ENCODE peak calls at places on chromosomes 11 and 22, in five cellular contexts. A is lower leg skin, C is IMR-90, K is colonic mucosa, H is astrocyte. J is an unnamed sample.

GRCh38 chr22:41446057-41446501 is 522 bp downstream of the TOB2 start:
- DNase-seq in A (peak), C (no peak), K (peak), H (no peak), J (no peak)

GRCh38 chr11:121039971-121040613 is 16.2 kb downstream of the TBCEL start:
- DNase-seq in A (no peak), C (no peak), K (no peak), H (no peak), J (no peak)

GRCh38 chr11:66142370-66143263 is 72.5 kb downstream of the PACS1 start:
- DNase-seq in A (no peak), C (peak), K (no peak), H (peak), J (peak)

GRCh38 chr11:86013718-86014117 is 55.2 kb downstream of the PICALM start:
- DNase-seq in A (no peak), C (no peak), K (no peak), H (no peak), J (no peak)

GRCh38 chr11:116207781-116208180 is 565.0 kb downstream of the BUD13 start:
- DNase-seq in A (no peak), C (no peak), K (no peak), H (no peak), J (no peak)

GRCh38 chr11:34600339-34601084 is 20.4 kb upstream of the EHF start:
- DNase-seq in A (no peak), C (peak), K (peak), H (peak), J (no peak)

GRCh38 chr11:10935015-10935564 is 77.2 kb upstream of the ZBED5 start:
- DNase-seq in A (no peak), C (no peak), K (peak), H (no peak), J (no peak)

GRCh38 chr22:23533328-23533762 is 46.7 kb downstream of the IGLL1 start:
- DNase-seq in A (no peak), C (peak), K (no peak), H (no peak), J (no peak)

GRCh38 chr11:35260342-35260985 is 121.5 kb downstream of the CD44 start:
- DNase-seq in A (no peak), C (peak), K (no peak), H (peak), J (peak)

GRCh38 chr11:122917311-122917710 is 34.8 kb downstream of the JHY start:
- DNase-seq in A (peak), C (peak), K (no peak), H (peak), J (peak)

GRCh38 chr11:69317401-69318092 is 23.6 kb downstream of the MYEOV start:
- DNase-seq in A (no peak), C (peak), K (no peak), H (peak), J (peak)

GRCh38 chr22:43890901-43891331 is 897 bp downstream of the PNPLA5 start:
- DNase-seq in A (no peak), C (peak), K (no peak), H (no peak), J (no peak)

GRCh38 chr22:39439170-39439569 is 17.6 kb upstream of the MGAT3 start:
- DNase-seq in A (no peak), C (peak), K (no peak), H (peak), J (peak)

GRCh38 chr11:13008625-13009475 is at the start of gene RASSF10:
- DNase-seq in A (peak), C (no peak), K (peak), H (peak), J (no peak)

GRCh38 chr22:37575490-37576003 is 4.3 kb downstream of the LGALS2 start:
- DNase-seq in A (no peak), C (no peak), K (no peak), H (no peak), J (no peak)

GRCh38 chr11:93737904-93738612 is 3.2 kb downstream of the TAF1D start:
- DNase-seq in A (no peak), C (peak), K (no peak), H (peak), J (no peak)

GRCh38 chr11:65180877-65181568 is 705 bp upstream of the CAPN1 start:
- DNase-seq in A (peak), C (peak), K (peak), H (peak), J (peak)

GRCh38 chr11:3011891-3012885 is 20.1 kb upstream of the NAP1L4 start:
- DNase-seq in A (no peak), C (no peak), K (no peak), H (no peak), J (no peak)

GRCh38 chr11:3009481-3009880 is 17.4 kb upstream of the NAP1L4 start:
- DNase-seq in A (no peak), C (no peak), K (no peak), H (no peak), J (no peak)

GRCh38 chr11:3010004-3010403 is 17.9 kb upstream of the NAP1L4 start:
- DNase-seq in A (no peak), C (no peak), K (no peak), H (no peak), J (no peak)

GRCh38 chr11:3008746-3009336 is 16.7 kb upstream of the NAP1L4 start:
- DNase-seq in A (no peak), C (no peak), K (no peak), H (no peak), J (no peak)

DNA sequence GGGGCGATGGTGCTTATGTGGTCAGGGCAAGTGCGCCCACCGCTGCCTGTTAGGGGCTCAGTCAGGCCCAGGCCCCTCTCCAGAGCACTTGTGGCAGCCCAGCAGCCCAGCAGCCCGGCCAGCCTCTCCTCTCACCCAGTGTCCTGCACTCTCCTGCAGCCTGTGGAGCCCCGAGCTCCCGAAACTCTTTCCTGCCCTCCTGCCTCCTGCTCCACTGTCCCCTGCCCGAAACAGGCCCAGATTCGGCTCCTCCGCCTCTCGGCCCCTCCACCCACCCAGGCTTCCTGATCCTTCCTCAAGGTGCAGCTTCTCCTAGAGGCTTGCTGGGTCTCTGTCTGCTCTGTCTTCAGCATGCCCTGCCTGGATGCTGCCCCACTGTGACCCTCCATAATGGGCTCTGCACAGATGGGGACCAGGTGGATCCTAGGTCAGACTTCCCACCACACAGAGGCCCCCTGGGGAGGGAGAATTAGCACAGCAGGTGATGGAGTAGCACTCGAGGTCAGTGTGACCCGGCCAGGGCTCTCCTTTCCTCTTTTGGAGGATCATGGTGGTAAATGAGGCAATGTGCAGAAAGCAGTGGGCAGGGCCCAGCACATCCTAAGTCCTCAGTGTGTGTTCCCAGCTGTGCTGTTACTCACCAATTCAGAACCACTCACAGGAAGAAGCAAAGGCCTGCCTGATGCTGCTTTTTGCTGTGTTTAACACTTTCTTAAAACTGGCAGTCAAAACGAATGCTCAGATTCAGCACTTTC is 18.6 kb upstream of the NAP1L4 start:
- DNase-seq in A (no peak), C (no peak), K (no peak), H (no peak), J (no peak)
- TF ChIP-seq CTCF in A (no peak), C (no peak), K (no peak), H (no peak), J (no peak)

DNA sequence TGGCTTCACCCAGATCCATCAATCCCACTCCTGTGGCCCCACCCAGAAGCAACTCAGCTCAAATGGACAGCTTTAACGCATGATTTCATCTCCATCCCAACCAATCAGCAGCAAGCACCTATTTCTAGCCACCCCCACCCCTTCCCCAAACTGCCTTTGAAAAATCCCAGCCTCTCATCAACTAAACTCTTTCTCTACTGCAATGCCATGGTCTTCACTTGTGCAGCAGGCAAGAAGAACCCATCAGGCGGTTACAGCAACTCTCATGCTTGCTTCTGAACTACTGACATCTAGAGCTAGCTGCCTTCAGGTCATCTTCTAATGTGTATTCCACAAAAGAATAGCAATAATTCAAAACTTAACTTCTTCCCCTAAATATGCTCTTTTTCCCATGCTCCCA is 42.1 kb upstream of the STK33 start:
- DNase-seq in A (no peak), C (no peak), K (no peak), H (no peak), J (no peak)
- TF ChIP-seq CTCF in A (no peak), C (no peak), K (no peak), H (no peak), J (no peak)

GRCh38 chr11:134450186-134450585 is 38.1 kb upstream of the B3GAT1 start:
- DNase-seq in A (no peak), C (no peak), K (no peak), H (no peak), J (no peak)
- TF ChIP-seq CTCF in A (no peak), C (no peak), K (no peak), H (no peak), J (no peak)

GRCh38 chr11:118397448-118397847 is 4.0 kb upstream of the ATP5MG start:
- DNase-seq in A (no peak), C (no peak), K (no peak), H (no peak), J (no peak)

GRCh38 chr11:118398797-118399564 is 2.4 kb upstream of the ATP5MG start:
- DNase-seq in A (no peak), C (peak), K (no peak), H (no peak), J (no peak)

GRCh38 chr11:118406599-118407166 is 5.3 kb downstream of the ATP5MG start:
- DNase-seq in A (no peak), C (peak), K (no peak), H (peak), J (no peak)

GRCh38 chr11:118401151-118401879 is at the start of gene ATP5MG:
- DNase-seq in A (peak), C (peak), K (peak), H (peak), J (peak)

GRCh38 chr11:118401880-118402590 is 629 bp downstream of the ATP5MG start:
- DNase-seq in A (no peak), C (peak), K (no peak), H (peak), J (peak)
- TF ChIP-seq CTCF in A (no peak), C (no peak), K (no peak), H (no peak), J (no peak)

J was measured in HFFc6.